ENCODE peak calls at places on chromosomes 11 and 22, in seven cellular contexts. One of them, this sample, is unnamed.

GRCh38 chr22:46968359-46968740 is 205.9 kb downstream of the TBC1D22A start:
- DNase-seq in AG04450: no peak
- DNase-seq in transverse colon: no peak
- DNase-seq in activated effector memory CD4-positive, alpha-beta T cell treated with anti-CD3 and anti-CD28 coated beads, Interleukin-2, amount 50 U/mL, for 16 hours: no peak
- DNase-seq in T-helper 1 cell: no peak
- DNase-seq in neural progenitor cell: no peak
- DNase-seq in activated gamma-delta T cell treated with Interleukin-2 at 50 U/mL for 16 hours: no peak
- DNase-seq in this sample: no peak

GRCh38 chr11:28666632-28667031 is 558.4 kb downstream of the METTL15 start:
- DNase-seq in AG04450: no peak
- DNase-seq in transverse colon: no peak
- DNase-seq in activated effector memory CD4-positive, alpha-beta T cell treated with anti-CD3 and anti-CD28 coated beads, Interleukin-2, amount 50 U/mL, for 16 hours: no peak
- DNase-seq in T-helper 1 cell: no peak
- DNase-seq in neural progenitor cell: no peak
- DNase-seq in activated gamma-delta T cell treated with Interleukin-2 at 50 U/mL for 16 hours: no peak
- DNase-seq in this sample: no peak

GRCh38 chr11:9972917-9973504 is 309.1 kb downstream of the SWAP70 start:
- DNase-seq in AG04450: no peak
- DNase-seq in transverse colon: no peak
- DNase-seq in activated effector memory CD4-positive, alpha-beta T cell treated with anti-CD3 and anti-CD28 coated beads, Interleukin-2, amount 50 U/mL, for 16 hours: no peak
- DNase-seq in T-helper 1 cell: no peak
- DNase-seq in neural progenitor cell: peak
- DNase-seq in activated gamma-delta T cell treated with Interleukin-2 at 50 U/mL for 16 hours: no peak
- DNase-seq in this sample: no peak

GRCh38 chr22:25939384-25939783 is 197.4 kb downstream of the MYO18B start:
- DNase-seq in AG04450: no peak
- DNase-seq in transverse colon: no peak
- DNase-seq in activated effector memory CD4-positive, alpha-beta T cell treated with anti-CD3 and anti-CD28 coated beads, Interleukin-2, amount 50 U/mL, for 16 hours: no peak
- DNase-seq in T-helper 1 cell: no peak
- DNase-seq in neural progenitor cell: no peak
- DNase-seq in activated gamma-delta T cell treated with Interleukin-2 at 50 U/mL for 16 hours: no peak
- DNase-seq in this sample: no peak

GRCh38 chr11:124174001-124174400 is 9.1 kb upstream of the OR10D3 start:
- DNase-seq in AG04450: peak
- DNase-seq in transverse colon: no peak
- DNase-seq in activated effector memory CD4-positive, alpha-beta T cell treated with anti-CD3 and anti-CD28 coated beads, Interleukin-2, amount 50 U/mL, for 16 hours: no peak
- DNase-seq in T-helper 1 cell: no peak
- DNase-seq in neural progenitor cell: peak
- DNase-seq in activated gamma-delta T cell treated with Interleukin-2 at 50 U/mL for 16 hours: no peak
- DNase-seq in this sample: no peak

GRCh38 chr11:75565221-75565814 is 3.3 kb downstream of the SERPINH1 start:
- DNase-seq in AG04450: no peak
- DNase-seq in transverse colon: peak
- DNase-seq in activated effector memory CD4-positive, alpha-beta T cell treated with anti-CD3 and anti-CD28 coated beads, Interleukin-2, amount 50 U/mL, for 16 hours: no peak
- DNase-seq in T-helper 1 cell: no peak
- DNase-seq in neural progenitor cell: no peak
- DNase-seq in activated gamma-delta T cell treated with Interleukin-2 at 50 U/mL for 16 hours: no peak
- DNase-seq in this sample: no peak

GRCh38 chr11:8747173-8747572 is 64.6 kb downstream of the RPL27A start:
- DNase-seq in AG04450: no peak
- DNase-seq in transverse colon: no peak
- DNase-seq in activated effector memory CD4-positive, alpha-beta T cell treated with anti-CD3 and anti-CD28 coated beads, Interleukin-2, amount 50 U/mL, for 16 hours: no peak
- DNase-seq in T-helper 1 cell: no peak
- DNase-seq in neural progenitor cell: no peak
- DNase-seq in activated gamma-delta T cell treated with Interleukin-2 at 50 U/mL for 16 hours: no peak
- DNase-seq in this sample: no peak

GRCh38 chr11:32987851-32988250 is 27.8 kb upstream of the DEPDC7 start:
- DNase-seq in AG04450: no peak
- DNase-seq in transverse colon: peak
- DNase-seq in activated effector memory CD4-positive, alpha-beta T cell treated with anti-CD3 and anti-CD28 coated beads, Interleukin-2, amount 50 U/mL, for 16 hours: no peak
- DNase-seq in T-helper 1 cell: no peak
- DNase-seq in neural progenitor cell: no peak
- DNase-seq in activated gamma-delta T cell treated with Interleukin-2 at 50 U/mL for 16 hours: no peak
- DNase-seq in this sample: no peak

GRCh38 chr11:120793806-120794479 is 230.0 kb upstream of the TBCEL start:
- DNase-seq in AG04450: no peak
- DNase-seq in transverse colon: no peak
- DNase-seq in activated effector memory CD4-positive, alpha-beta T cell treated with anti-CD3 and anti-CD28 coated beads, Interleukin-2, amount 50 U/mL, for 16 hours: no peak
- DNase-seq in T-helper 1 cell: no peak
- DNase-seq in neural progenitor cell: no peak
- DNase-seq in activated gamma-delta T cell treated with Interleukin-2 at 50 U/mL for 16 hours: no peak
- DNase-seq in this sample: no peak

GRCh38 chr22:40436460-40437431 is 66.4 kb downstream of the SGSM3 start:
- DNase-seq in AG04450: peak
- DNase-seq in transverse colon: peak
- DNase-seq in activated effector memory CD4-positive, alpha-beta T cell treated with anti-CD3 and anti-CD28 coated beads, Interleukin-2, amount 50 U/mL, for 16 hours: peak
- DNase-seq in T-helper 1 cell: no peak
- DNase-seq in neural progenitor cell: peak
- DNase-seq in activated gamma-delta T cell treated with Interleukin-2 at 50 U/mL for 16 hours: no peak
- DNase-seq in this sample: no peak

GRCh38 chr11:31022080-31022479 is 347.5 kb downstream of the DCDC1 start:
- DNase-seq in AG04450: no peak
- DNase-seq in transverse colon: no peak
- DNase-seq in activated effector memory CD4-positive, alpha-beta T cell treated with anti-CD3 and anti-CD28 coated beads, Interleukin-2, amount 50 U/mL, for 16 hours: no peak
- DNase-seq in T-helper 1 cell: no peak
- DNase-seq in neural progenitor cell: no peak
- DNase-seq in activated gamma-delta T cell treated with Interleukin-2 at 50 U/mL for 16 hours: no peak
- DNase-seq in this sample: no peak

GRCh38 chr22:17269224-17269606 is 50.0 kb upstream of the ADA2 start:
- DNase-seq in AG04450: no peak
- DNase-seq in transverse colon: no peak
- DNase-seq in activated effector memory CD4-positive, alpha-beta T cell treated with anti-CD3 and anti-CD28 coated beads, Interleukin-2, amount 50 U/mL, for 16 hours: no peak
- DNase-seq in T-helper 1 cell: no peak
- DNase-seq in neural progenitor cell: no peak
- DNase-seq in activated gamma-delta T cell treated with Interleukin-2 at 50 U/mL for 16 hours: no peak
- DNase-seq in this sample: no peak

GRCh38 chr22:19802881-19803735 is 42.5 kb downstream of the TBX1 start:
- DNase-seq in AG04450: no peak
- DNase-seq in transverse colon: no peak
- DNase-seq in activated effector memory CD4-positive, alpha-beta T cell treated with anti-CD3 and anti-CD28 coated beads, Interleukin-2, amount 50 U/mL, for 16 hours: no peak
- DNase-seq in T-helper 1 cell: no peak
- DNase-seq in neural progenitor cell: no peak
- DNase-seq in activated gamma-delta T cell treated with Interleukin-2 at 50 U/mL for 16 hours: no peak
- DNase-seq in this sample: peak

GRCh38 chr22:45201678-45202332 is 38.1 kb downstream of the NUP50 start:
- DNase-seq in AG04450: peak
- DNase-seq in transverse colon: no peak
- DNase-seq in activated effector memory CD4-positive, alpha-beta T cell treated with anti-CD3 and anti-CD28 coated beads, Interleukin-2, amount 50 U/mL, for 16 hours: no peak
- DNase-seq in T-helper 1 cell: no peak
- DNase-seq in neural progenitor cell: no peak
- DNase-seq in activated gamma-delta T cell treated with Interleukin-2 at 50 U/mL for 16 hours: no peak
- DNase-seq in this sample: no peak

GRCh38 chr22:24894998-24895397 is 51.5 kb downstream of the LHFPL7 start:
- DNase-seq in AG04450: no peak
- DNase-seq in transverse colon: peak
- DNase-seq in activated effector memory CD4-positive, alpha-beta T cell treated with anti-CD3 and anti-CD28 coated beads, Interleukin-2, amount 50 U/mL, for 16 hours: no peak
- DNase-seq in T-helper 1 cell: no peak
- DNase-seq in neural progenitor cell: no peak
- DNase-seq in activated gamma-delta T cell treated with Interleukin-2 at 50 U/mL for 16 hours: no peak
- DNase-seq in this sample: peak

This sample was measured in cardiac septum.